ENCODE peak calls at places on chromosomes 2 and 18, in five cellular contexts. W is H1, P is HCT116, R is HepG2, O is SK-N-SH. D is an unnamed sample.

GRCh38 chr18:12403601-12404506 is 3.9 kb upstream of the PRELID3A start:
- DNase-seq in W (no peak), P (peak), R (no peak), O (no peak), D (no peak)

GRCh38 chr18:77859634-77860033 is 610.0 kb downstream of the GALR1 start:
- DNase-seq in W (no peak), P (no peak), R (no peak), O (no peak), D (no peak)

GRCh38 chr2:198517961-198518360 is 713.6 kb downstream of the PLCL1 start:
- DNase-seq in W (no peak), P (no peak), R (no peak), O (no peak), D (no peak)

GRCh38 chr18:64110692-64111480 is 38.0 kb downstream of the LINC00305 start:
- DNase-seq in W (no peak), P (no peak), R (no peak), O (no peak), D (no peak)

GRCh38 chr18:34771958-34772357 is 61.9 kb downstream of the DTNA start:
- DNase-seq in W (no peak), P (no peak), R (no peak), O (no peak), D (no peak)

GRCh38 chr18:56112013-56112749 is 524.2 kb upstream of the TCF4 start:
- DNase-seq in W (no peak), P (no peak), R (no peak), O (no peak), D (no peak)

GRCh38 chr2:887639-888038 is 63.0 kb upstream of the SNTG2 start:
- DNase-seq in W (no peak), P (no peak), R (no peak), O (no peak), D (no peak)

GRCh38 chr2:32946314-32947075 is at the start of gene LTBP1:
- DNase-seq in W (no peak), P (peak), R (peak), O (peak), D (peak)

GRCh38 chr2:102839668-102840388 is 78.0 kb downstream of the TMEM182 start:
- DNase-seq in W (no peak), P (peak), R (peak), O (peak), D (no peak)

DNA sequence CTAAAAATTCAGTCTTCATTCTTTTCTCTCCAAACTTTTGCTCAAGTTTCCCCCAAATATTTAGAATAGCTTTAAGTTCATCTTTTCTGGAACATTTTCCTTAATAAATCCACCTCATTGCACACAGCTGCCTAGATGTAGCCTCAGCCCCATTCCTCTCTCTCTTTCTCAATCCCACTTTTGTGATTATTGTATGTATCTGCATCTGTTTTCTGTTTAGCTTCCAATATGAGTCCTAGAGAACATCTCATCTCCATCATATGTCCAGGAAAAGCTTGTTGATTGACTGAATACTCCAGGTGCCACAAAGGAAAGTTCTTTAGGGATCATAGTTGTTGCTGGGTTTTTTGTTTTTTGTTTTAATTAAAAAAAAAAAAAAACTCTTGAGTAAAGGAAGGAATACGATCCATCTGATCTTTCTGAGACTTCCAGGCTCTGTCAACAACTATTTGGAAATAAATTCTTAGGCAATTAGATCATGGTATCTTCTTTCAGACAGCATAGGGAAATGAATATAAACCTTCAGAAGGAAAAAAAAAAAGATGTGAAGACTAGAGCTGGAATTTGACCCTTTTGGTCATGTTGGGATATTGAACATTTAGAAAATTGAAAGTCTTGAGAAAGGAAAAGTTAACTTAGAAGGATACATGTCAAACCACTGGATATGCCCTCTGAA is 42.5 kb downstream of the KIAA2012 start:
- DNase-seq in W (no peak), P (no peak), R (no peak), O (no peak), D (no peak)
- TF ChIP-seq JUND in W (no peak), P (no peak), R (no peak), O (peak), D (no peak)

DNA sequence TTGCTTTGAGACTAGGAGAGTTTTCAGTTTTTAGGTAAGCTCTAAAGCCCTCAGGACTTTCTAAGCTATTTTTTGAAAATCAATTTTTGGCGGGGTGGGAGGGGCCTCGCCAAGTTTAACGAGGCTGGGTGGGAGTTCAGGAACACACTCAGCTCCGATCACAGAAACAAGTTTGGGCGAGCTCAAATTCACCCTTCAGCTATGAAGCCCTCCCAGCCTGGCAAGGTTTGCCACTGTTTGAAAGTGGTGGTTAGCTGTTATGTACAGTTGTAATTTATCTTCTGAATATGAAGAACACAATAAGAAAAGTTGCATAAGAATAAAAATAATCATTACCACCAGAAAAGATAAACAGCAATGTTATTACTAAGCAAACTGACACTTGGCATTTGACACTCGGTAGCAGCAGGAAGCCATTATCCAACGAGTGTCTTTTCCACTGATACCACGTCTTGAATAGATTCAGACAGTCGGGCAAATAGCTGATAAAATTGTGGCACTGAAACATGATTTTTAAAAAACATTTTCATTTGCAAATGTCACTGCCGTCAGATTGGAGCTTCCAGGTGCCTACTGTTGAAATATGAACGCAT is 59.8 kb downstream of the KCTD1 start:
- DNase-seq in W (no peak), P (no peak), R (no peak), O (no peak), D (no peak)
- TF ChIP-seq JUND in W (no peak), P (no peak), R (no peak), O (no peak), D (no peak)

GRCh38 chr2:109512076-109512475 is 101.7 kb downstream of the SEPTIN10 start:
- DNase-seq in W (no peak), P (no peak), R (no peak), O (no peak), D (no peak)

GRCh38 chr2:109507828-109508227 is 105.9 kb downstream of the SEPTIN10 start:
- DNase-seq in W (no peak), P (no peak), R (no peak), O (no peak), D (no peak)

GRCh38 chr2:109513230-109513629 is 100.5 kb downstream of the SEPTIN10 start:
- DNase-seq in W (no peak), P (no peak), R (no peak), O (no peak), D (no peak)

GRCh38 chr2:109511168-109511567 is 102.6 kb downstream of the SEPTIN10 start:
- DNase-seq in W (no peak), P (no peak), R (no peak), O (no peak), D (no peak)

DNA sequence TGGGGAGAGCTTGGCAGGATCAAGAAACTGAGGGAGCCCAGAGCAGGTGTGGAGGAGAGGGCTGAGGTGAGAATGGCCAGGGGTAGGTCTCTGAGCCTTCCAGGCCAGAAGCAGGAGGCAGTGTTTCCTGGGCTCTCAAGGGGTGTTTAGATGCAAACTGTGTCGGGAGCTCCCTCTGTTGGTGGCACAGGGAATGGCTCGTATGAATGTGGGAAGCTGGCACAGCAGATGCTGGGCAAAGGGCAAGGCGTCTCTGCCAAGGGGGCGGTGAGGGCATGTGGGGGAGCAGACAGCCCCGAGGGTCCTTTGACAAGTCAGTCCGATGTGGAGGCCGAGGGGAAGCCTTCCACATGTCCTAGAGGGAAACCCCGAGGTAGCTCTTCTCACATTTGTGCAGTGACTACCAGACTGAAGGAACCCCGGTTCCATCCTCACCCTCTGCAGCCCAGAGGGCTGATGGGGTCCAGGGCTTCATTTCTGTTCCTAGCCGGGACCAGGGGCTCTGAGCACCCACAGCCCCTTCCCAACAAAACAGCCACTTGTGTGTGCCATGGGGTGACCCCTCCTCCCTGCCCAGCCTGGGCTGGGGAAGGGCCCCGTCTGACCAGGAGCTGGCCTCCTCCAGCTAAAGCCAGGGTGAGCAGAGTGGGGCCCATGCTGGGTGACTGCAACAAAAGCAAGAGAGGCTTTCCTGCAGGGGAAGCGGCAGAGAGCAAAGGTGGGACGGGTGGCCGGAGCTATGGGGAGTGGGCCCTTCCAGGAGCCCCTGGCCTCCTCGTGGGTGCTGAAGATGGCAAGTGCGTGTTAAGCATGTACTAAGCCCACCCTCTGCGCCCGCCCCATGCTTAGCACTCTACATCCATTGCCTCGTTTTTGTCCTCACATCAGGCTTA is 103.4 kb downstream of the SEPTIN10 start:
- DNase-seq in W (peak), P (peak), R (peak), O (peak), D (peak)
- TF ChIP-seq JUND in W (no peak), P (no peak), R (no peak), O (no peak), D (no peak)

DNA sequence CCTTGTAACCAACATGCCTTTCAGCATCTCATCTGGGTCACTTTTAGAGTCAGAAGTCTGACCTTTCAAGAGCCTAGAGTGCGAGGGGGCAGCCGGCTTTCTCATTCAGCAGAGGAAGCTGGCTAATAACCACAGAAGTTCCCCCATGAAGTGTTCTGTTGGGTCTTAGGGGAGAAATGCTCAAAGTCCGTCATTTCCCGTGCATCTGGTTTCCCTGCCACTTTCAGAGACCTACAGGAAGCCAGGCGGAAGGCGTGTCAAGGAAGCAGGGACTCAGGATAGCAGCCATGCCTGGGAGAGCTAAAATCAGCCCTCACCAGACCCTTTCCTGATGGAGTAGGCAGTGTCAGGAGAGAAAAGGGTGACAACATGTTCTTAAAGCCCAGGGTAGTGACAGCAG is 301.8 kb upstream of the ID2 start:
- DNase-seq in W (no peak), P (no peak), R (no peak), O (no peak), D (no peak)
- TF ChIP-seq JUND in W (no peak), P (no peak), R (no peak), O (no peak), D (no peak)

GRCh38 chr2:120109186-120110061 is 96.5 kb downstream of the EPB41L5 start:
- DNase-seq in W (no peak), P (peak), R (peak), O (peak), D (peak)

GRCh38 chr2:120108749-120109148 is 95.9 kb downstream of the EPB41L5 start:
- DNase-seq in W (no peak), P (no peak), R (no peak), O (no peak), D (no peak)

GRCh38 chr2:120110062-120110362 is 97.1 kb downstream of the EPB41L5 start:
- DNase-seq in W (no peak), P (no peak), R (no peak), O (no peak), D (no peak)

GRCh38 chr2:120111193-120111592 is 98.3 kb downstream of the EPB41L5 start:
- DNase-seq in W (no peak), P (no peak), R (no peak), O (no peak), D (no peak)

DNA sequence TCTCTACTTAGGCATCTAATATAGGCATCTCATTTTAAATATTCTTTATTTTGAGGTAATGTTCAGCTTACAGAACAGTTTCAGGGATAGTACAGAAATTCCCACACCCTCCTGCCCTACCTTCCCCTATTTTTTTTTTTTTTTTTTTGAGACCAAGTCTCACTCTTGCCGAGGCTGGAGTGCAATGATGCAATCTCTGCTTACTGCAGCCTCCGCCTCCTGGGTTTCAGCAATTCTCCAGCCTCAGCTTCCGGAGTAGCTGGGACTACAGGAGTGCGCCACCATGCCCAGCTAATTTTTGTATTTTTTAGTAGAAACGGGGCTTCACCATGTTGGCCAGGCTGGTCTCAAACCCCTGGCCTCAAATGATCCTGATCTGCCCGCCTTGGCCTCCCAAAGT is 97.6 kb downstream of the EPB41L5 start:
- DNase-seq in W (no peak), P (no peak), R (no peak), O (no peak), D (no peak)
- TF ChIP-seq JUND in W (no peak), P (no peak), R (no peak), O (no peak), D (no peak)

GRCh38 chr2:149020432-149020851 is 18.1 kb upstream of the LYPD6B start:
- DNase-seq in W (no peak), P (no peak), R (peak), O (no peak), D (peak)
- TF ChIP-seq JUND in W (no peak), P (no peak), R (no peak), O (no peak), D (peak)